ENCODE peak calls at places on chromosomes 5 and 9, in four cellular contexts. L, O, V and S are unnamed samples.

GRCh38 chr9:75713373-75713772 is 177.1 kb upstream of the PCSK5 start:
- DNase-seq in L (no peak), O (no peak), V (no peak), S (no peak)

GRCh38 chr5:123120197-123120596 is 31.2 kb downstream of the PRDM6 start:
- DNase-seq in L (peak; percentile 40), O (peak; percentile 41), V (no peak), S (peak; percentile 17)

GRCh38 chr5:74543162-74543995 is 97.1 kb downstream of the ENC1 start:
- DNase-seq in L (no peak), O (peak; percentile 15), V (no peak), S (peak; percentile 27)

GRCh38 chr5:172956228-172956627 is 3.0 kb upstream of the RPL26L1 start:
- DNase-seq in L (no peak), O (no peak), V (no peak), S (no peak)

GRCh38 chr9:20848490-20848889 is 164.4 kb downstream of the FOCAD start:
- DNase-seq in L (no peak), O (no peak), V (no peak), S (no peak)

GRCh38 chr5:530556-530955 is 6.3 kb upstream of the SLC9A3 start:
- DNase-seq in L (no peak), O (no peak), V (no peak), S (no peak)

GRCh38 chr9:37430841-37431597 is 8.5 kb downstream of the GRHPR start:
- DNase-seq in L (peak; percentile 51), O (no peak), V (peak; percentile 83), S (peak; percentile 30)

GRCh38 chr5:15440434-15440833 is 59.5 kb upstream of the FBXL7 start:
- DNase-seq in L (no peak), O (no peak), V (no peak), S (no peak)

GRCh38 chr9:84823426-84824271 is 154.1 kb downstream of the NTRK2 start:
- DNase-seq in L (no peak), O (no peak), V (no peak), S (no peak)

GRCh38 chr9:15423328-15423985 is 781 bp downstream of the SNAPC3 start:
- DNase-seq in L (peak; percentile 10), O (peak; percentile 52), V (no peak), S (no peak)

GRCh38 chr5:73969195-73970059 is 343.4 kb downstream of the ARHGEF28 start:
- DNase-seq in L (no peak), O (no peak), V (no peak), S (no peak)

GRCh38 chr9:124164800-124165199 is 92.9 kb upstream of the NEK6 start:
- DNase-seq in L (no peak), O (no peak), V (no peak), S (no peak)

GRCh38 chr5:152723482-152723881 is 318.4 kb upstream of the NMUR2 start:
- DNase-seq in L (no peak), O (no peak), V (no peak), S (peak; percentile 43)

GRCh38 chr5:5719292-5719691 is 296.8 kb downstream of the ICE1 start:
- DNase-seq in L (no peak), O (no peak), V (no peak), S (no peak)

GRCh38 chr5:136364307-136364706 is 1.0 kb downstream of the TRPC7 start:
- DNase-seq in L (peak; percentile 9), O (peak; percentile 30), V (no peak), S (no peak)

GRCh38 chr9:17470449-17470848 is 108.4 kb upstream of the SH3GL2 start:
- DNase-seq in L (no peak), O (no peak), V (no peak), S (no peak)

GRCh38 chr9:17470015-17470414 is 108.9 kb upstream of the SH3GL2 start:
- DNase-seq in L (no peak), O (no peak), V (no peak), S (no peak)

GRCh38 chr9:17476401-17476800 is 102.5 kb upstream of the SH3GL2 start:
- DNase-seq in L (no peak), O (no peak), V (no peak), S (no peak)

GRCh38 chr9:17477816-17478215 is 101.0 kb upstream of the SH3GL2 start:
- DNase-seq in L (no peak), O (no peak), V (no peak), S (no peak)

GRCh38 chr9:17472126-17472525 is 106.7 kb upstream of the SH3GL2 start:
- DNase-seq in L (no peak), O (no peak), V (no peak), S (no peak)
- TF ChIP-seq FOXJ3 in L (no peak), O (no peak), V (no peak), S (no peak)

GRCh38 chr9:72577212-72577753 is 55.9 kb downstream of the TMC1 start:
- DNase-seq in L (no peak), O (no peak), V (no peak), S (no peak)
- TF ChIP-seq FOXJ3 in L (no peak), O (no peak), V (no peak), S (no peak)

DNA sequence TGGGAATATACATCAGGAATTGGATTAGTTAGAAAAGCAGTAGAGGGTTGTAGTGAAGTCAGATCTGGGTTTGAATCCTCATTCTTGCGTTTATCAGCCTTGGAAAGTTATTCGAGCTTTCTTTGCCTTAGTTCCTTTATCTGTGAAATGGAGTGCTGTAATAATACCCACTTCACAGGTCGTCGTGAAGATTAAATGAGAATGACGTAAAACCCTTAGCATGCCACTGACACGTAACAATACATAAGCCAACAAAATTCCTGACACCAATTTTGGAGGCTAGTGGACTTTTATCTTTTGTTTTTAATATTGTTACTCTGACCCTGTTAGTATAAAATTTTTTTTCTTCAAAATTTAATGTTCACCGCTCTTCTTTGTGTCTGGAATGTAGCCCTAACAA is 3.4 kb downstream of the SKP2 start:
- DNase-seq in L (no peak), O (no peak), V (no peak), S (no peak)
- TF ChIP-seq FOXJ3 in L (no peak), O (no peak), V (no peak), S (no peak)

GRCh38 chr5:147481376-147481775 is 28.5 kb downstream of the DPYSL3 start:
- DNase-seq in L (no peak), O (no peak), V (no peak), S (no peak)
- TF ChIP-seq FOXJ3 in L (no peak), O (no peak), V (no peak), S (no peak)

GRCh38 chr5:133682496-133682895 is 70.2 kb upstream of the FSTL4 start:
- DNase-seq in L (no peak), O (no peak), V (no peak), S (no peak)
- TF ChIP-seq FOXJ3 in L (no peak), O (no peak), V (no peak), S (no peak)

GRCh38 chr5:112915831-112916230 is 6.2 kb downstream of the REEP5 start:
- DNase-seq in L (no peak), O (no peak), V (no peak), S (no peak)

GRCh38 chr5:112918136-112918535 is 3.9 kb downstream of the REEP5 start:
- DNase-seq in L (no peak), O (no peak), V (no peak), S (no peak)

GRCh38 chr5:112917453-112918005 is 4.5 kb downstream of the REEP5 start:
- DNase-seq in L (peak; percentile 35), O (peak; percentile 37), V (peak; percentile 28), S (peak; percentile 66)

GRCh38 chr5:112918679-112919078 is 3.3 kb downstream of the REEP5 start:
- DNase-seq in L (no peak), O (no peak), V (no peak), S (no peak)

GRCh38 chr5:112914584-112914983 is 7.4 kb downstream of the REEP5 start:
- DNase-seq in L (peak; percentile 42), O (no peak), V (no peak), S (no peak)
- TF ChIP-seq FOXJ3 in L (no peak), O (no peak), V (no peak), S (no peak)

GRCh38 chr9:17906204-17906840 is 327.5 kb downstream of the SH3GL2 start:
- DNase-seq in L (no peak), O (peak; percentile 17), V (no peak), S (peak; percentile 63)
- TF ChIP-seq FOXJ3 in L (no peak), O (no peak), V (no peak), S (no peak)